ENCODE peak calls at places on chromosome 9, in eight cellular contexts. R is Kasumi-1; B is NCI-H748 treated with DMSO at 0.1 percent for 48 hours; U is neuronal stem cell; E is memory B cell; Y is HCEC 1CT; S is RPMI8226; G is activated T-helper 1 cell treated with anti-CD3 and anti-CD28 coated beads, Interleukin-12 subunit alpha, Interleukin-12 subunit beta, Interleukin-2, Interleukin-4 antibody, amounts not matched to agents 30 ng/mL and 10 ng/mL and 1 ng/mL, durations not matched to agents 14 hours and 24 hours and 36 hours. N is an unnamed sample.

GRCh38 chr9:32394381-32395049 is 10.1 kb downstream of the ACO1 start:
- DNase-seq in R (no peak), S (no peak), U (no peak), Y (peak), E (no peak), G (no peak), B (no peak), N (no peak)

GRCh38 chr9:6055213-6055612 is 39.8 kb upstream of the RANBP6 start:
- DNase-seq in E (peak), U (peak), S (peak), Y (peak), G (peak), B (peak), R (peak), N (peak)

GRCh38 chr9:135468866-135469521 is 10.6 kb upstream of the PPP1R26 start:
- DNase-seq in U (no peak), B (no peak), Y (peak), S (peak), E (no peak), R (no peak), G (peak), N (no peak)

GRCh38 chr9:4689013-4689412 is 9.6 kb downstream of the CDC37L1 start:
- DNase-seq in E (no peak), Y (no peak), S (no peak), G (no peak), B (no peak), R (no peak), U (no peak), N (no peak)

GRCh38 chr9:103397868-103398600 is 402.9 kb downstream of the CYLC2 start:
- DNase-seq in S (peak), U (peak), G (no peak), Y (peak), E (no peak), R (peak), B (peak), N (no peak)

GRCh38 chr9:126516561-126516935 is 97.2 kb upstream of the LMX1B start:
- DNase-seq in R (no peak), U (no peak), E (no peak), Y (no peak), B (no peak), G (no peak), S (no peak), N (no peak)

GRCh38 chr9:100554935-100555401 is 22.9 kb upstream of the CAVIN4 start:
- DNase-seq in Y (no peak), S (no peak), G (no peak), E (no peak), U (no peak), R (no peak), B (no peak), N (no peak)

GRCh38 chr9:87512321-87512720 is 14.7 kb downstream of the DAPK1 start:
- DNase-seq in S (no peak), U (no peak), Y (no peak), B (no peak), G (no peak), E (no peak), R (no peak), N (no peak)

GRCh38 chr9:123941535-123942070 is 11.7 kb upstream of the DENND1A start:
- DNase-seq in G (no peak), S (no peak), E (no peak), B (no peak), U (no peak), Y (no peak), R (no peak), N (no peak)

GRCh38 chr9:107294756-107295155 is 11.7 kb downstream of the RAD23B start:
- DNase-seq in Y (no peak), R (no peak), B (no peak), S (no peak), E (no peak), G (no peak), U (no peak), N (no peak)

GRCh38 chr9:3329361-3329760 is 196.4 kb downstream of the RFX3 start:
- DNase-seq in Y (peak), U (no peak), G (no peak), R (no peak), B (no peak), S (no peak), E (no peak), N (no peak)

GRCh38 chr9:113594484-113595299 is 131.2 kb downstream of the RGS3 start:
- DNase-seq in S (no peak), B (no peak), E (no peak), R (no peak), G (no peak), Y (no peak), U (no peak), N (no peak)

GRCh38 chr9:29211681-29212589 is 1638.7 kb upstream of the C9orf72 start:
- DNase-seq in Y (no peak), B (peak), R (no peak), E (peak), U (peak), S (peak), G (no peak), N (no peak)

GRCh38 chr9:18472915-18473314 is 1.0 kb upstream of the ADAMTSL1 start:
- DNase-seq in B (no peak), Y (no peak), G (no peak), S (no peak), U (no peak), E (no peak), R (no peak), N (no peak)

GRCh38 chr9:74551266-74551665 is 54.1 kb downstream of the RORB start:
- DNase-seq in G (no peak), S (no peak), Y (no peak), R (no peak), U (no peak), E (no peak), B (no peak), N (no peak)

GRCh38 chr9:89928521-89929275 is 323.9 kb downstream of the GADD45G start:
- DNase-seq in Y (no peak), E (no peak), B (no peak), G (no peak), U (no peak), R (no peak), S (no peak), N (no peak)

GRCh38 chr9:68640421-68641089 is 64.5 kb upstream of the PIP5K1B start:
- DNase-seq in S (peak), B (no peak), G (no peak), U (no peak), E (peak), R (no peak), Y (no peak), N (no peak)

GRCh38 chr9:133492061-133493021 is 13.4 kb upstream of the SLC2A6 start:
- DNase-seq in Y (no peak), B (no peak), S (peak), G (no peak), E (no peak), U (no peak), R (no peak), N (no peak)

GRCh38 chr9:81128701-81129100 is 560.6 kb downstream of the TLE1 start:
- DNase-seq in S (no peak), G (no peak), B (no peak), E (no peak), R (no peak), Y (no peak), U (no peak), N (no peak)

GRCh38 chr9:121312169-121312568 is 44.2 kb downstream of the GSN start:
- DNase-seq in E (no peak), G (no peak), S (no peak), B (no peak), R (no peak), U (no peak), Y (no peak), N (no peak)

N was measured in AG09309.